ENCODE peak calls at places on chromosomes 2 and 18, in four cellular contexts. K is EL, Z is NCI-H345, X is mesothelial cell of epicardium. T is an unnamed sample.

GRCh38 chr18:67310826-67311225 is 205.7 kb downstream of the DSEL start:
- DNase-seq in X (no peak), Z (no peak), K (peak), T (no peak)

GRCh38 chr2:120441744-120442471 is 96.0 kb downstream of the INHBB start:
- DNase-seq in K (no peak), Z (peak), X (no peak), T (no peak)

GRCh38 chr2:105917216-105917615 is 172.5 kb downstream of the NCK2 start:
- DNase-seq in X (no peak), K (no peak), Z (no peak), T (no peak)

GRCh38 chr2:240166191-240166590 is 25.7 kb upstream of the OTOS start:
- DNase-seq in X (no peak), Z (no peak), K (no peak), T (no peak)

GRCh38 chr2:221506469-221506868 is 65.6 kb downstream of the EPHA4 start:
- DNase-seq in K (no peak), X (no peak), Z (no peak), T (no peak)

GRCh38 chr2:169891593-169892298 is 64.5 kb downstream of the UBR3 start:
- DNase-seq in K (no peak), X (no peak), Z (peak), T (no peak)

GRCh38 chr18:36387296-36387695 is 89.8 kb downstream of the FHOD3 start:
- DNase-seq in Z (no peak), X (no peak), K (no peak), T (no peak)

GRCh38 chr2:63344575-63345284 is 243.5 kb downstream of the WDPCP start:
- DNase-seq in K (no peak), X (no peak), Z (no peak), T (no peak)

GRCh38 chr2:34892286-34892685 is 1293.2 kb upstream of the FAM98A start:
- DNase-seq in X (no peak), K (no peak), Z (no peak), T (no peak)

GRCh38 chr18:37309059-37309458 is 256.5 kb downstream of the CELF4 start:
- DNase-seq in Z (no peak), K (peak), X (no peak), T (no peak)

GRCh38 chr2:38068228-38068627 is 7.7 kb downstream of the CYP1B1 start:
- DNase-seq in Z (no peak), K (no peak), X (no peak), T (no peak)

GRCh38 chr2:6143812-6144211 is 451.6 kb downstream of the SOX11 start:
- DNase-seq in K (no peak), Z (no peak), X (no peak), T (no peak)

GRCh38 chr2:236711440-236711839 is 141.8 kb downstream of the ACKR3 start:
- DNase-seq in X (no peak), K (peak), Z (no peak), T (no peak)

GRCh38 chr2:216695401-216695821 is at the start of gene IGFBP5:
- DNase-seq in X (peak), Z (peak), K (peak), T (peak)

GRCh38 chr2:28635251-28635650 is 116.4 kb upstream of the PPP1CB start:
- DNase-seq in K (no peak), Z (no peak), X (no peak), T (no peak)